ENCODE peak calls at places on chromosomes 16 and 17, in eight cellular contexts. One of them, this sample, is unnamed.

GRCh38 chr16:80580109-80580832 is 39.5 kb downstream of the DYNLRB2 start:
- DNase-seq in IMR-90: peak; percentile 45
- DNase-seq in lower lobe of right lung: no peak
- DNase-seq in breast epithelium: no peak
- DNase-seq in AG04450: no peak
- DNase-seq in WERI-Rb-1: no peak
- DNase-seq in OCI-LY7: no peak
- DNase-seq in neural progenitor cell: no peak
- DNase-seq in this sample: no peak

GRCh38 chr17:1590031-1590746 is 27.6 kb upstream of the PITPNA start:
- DNase-seq in neural progenitor cell: no peak
- DNase-seq in breast epithelium: no peak
- DNase-seq in IMR-90: peak; percentile 90
- DNase-seq in OCI-LY7: no peak
- DNase-seq in WERI-Rb-1: no peak
- DNase-seq in AG04450: peak; percentile 53
- DNase-seq in lower lobe of right lung: peak; percentile 55
- DNase-seq in this sample: no peak

GRCh38 chr17:43823350-43824084 is 9.4 kb downstream of the MPP3 start:
- DNase-seq in neural progenitor cell: no peak
- DNase-seq in OCI-LY7: no peak
- DNase-seq in breast epithelium: no peak
- DNase-seq in IMR-90: no peak
- DNase-seq in WERI-Rb-1: no peak
- DNase-seq in AG04450: no peak
- DNase-seq in lower lobe of right lung: peak; percentile 79
- DNase-seq in this sample: no peak

GRCh38 chr17:11682646-11683045 is 84.4 kb downstream of the DNAH9 start:
- DNase-seq in lower lobe of right lung: no peak
- DNase-seq in neural progenitor cell: no peak
- DNase-seq in IMR-90: no peak
- DNase-seq in WERI-Rb-1: no peak
- DNase-seq in AG04450: no peak
- DNase-seq in OCI-LY7: no peak
- DNase-seq in breast epithelium: no peak
- DNase-seq in this sample: no peak

GRCh38 chr17:77995146-77995852 is 36.8 kb downstream of the TNRC6C start:
- DNase-seq in OCI-LY7: no peak
- DNase-seq in neural progenitor cell: peak; percentile 16
- DNase-seq in AG04450: no peak
- DNase-seq in WERI-Rb-1: peak; percentile 33
- DNase-seq in IMR-90: no peak
- DNase-seq in breast epithelium: no peak
- DNase-seq in lower lobe of right lung: no peak
- DNase-seq in this sample: no peak

GRCh38 chr17:50169121-50169764 is 3.4 kb downstream of the SGCA start:
- DNase-seq in IMR-90: peak; percentile 74
- DNase-seq in AG04450: no peak
- DNase-seq in WERI-Rb-1: peak; percentile 83
- DNase-seq in neural progenitor cell: peak; percentile 87
- DNase-seq in OCI-LY7: peak; percentile 84
- DNase-seq in breast epithelium: no peak
- DNase-seq in lower lobe of right lung: peak; percentile 54
- DNase-seq in this sample: no peak

GRCh38 chr16:13919330-13919682 is 648 bp upstream of the ERCC4 start:
- DNase-seq in OCI-LY7: peak; percentile 59
- DNase-seq in lower lobe of right lung: no peak
- DNase-seq in AG04450: no peak
- DNase-seq in breast epithelium: no peak
- DNase-seq in WERI-Rb-1: peak; percentile 14
- DNase-seq in neural progenitor cell: peak; percentile 42
- DNase-seq in IMR-90: peak; percentile 45
- DNase-seq in this sample: no peak

GRCh38 chr16:57606847-57607501 is 21.5 kb upstream of the ADGRG1 start:
- DNase-seq in OCI-LY7: no peak
- DNase-seq in breast epithelium: no peak
- DNase-seq in neural progenitor cell: no peak
- DNase-seq in IMR-90: no peak
- DNase-seq in lower lobe of right lung: no peak
- DNase-seq in WERI-Rb-1: no peak
- DNase-seq in AG04450: no peak
- DNase-seq in this sample: no peak

GRCh38 chr17:57866723-57867122 is 16.9 kb upstream of the MRPS23 start:
- DNase-seq in OCI-LY7: no peak
- DNase-seq in AG04450: no peak
- DNase-seq in breast epithelium: no peak
- DNase-seq in neural progenitor cell: no peak
- DNase-seq in IMR-90: no peak
- DNase-seq in WERI-Rb-1: no peak
- DNase-seq in lower lobe of right lung: no peak
- DNase-seq in this sample: no peak

GRCh38 chr16:82050909-82051357 is 15.9 kb downstream of the HSD17B2 start:
- DNase-seq in AG04450: no peak
- DNase-seq in OCI-LY7: no peak
- DNase-seq in WERI-Rb-1: no peak
- DNase-seq in breast epithelium: no peak
- DNase-seq in neural progenitor cell: no peak
- DNase-seq in lower lobe of right lung: no peak
- DNase-seq in IMR-90: no peak
- DNase-seq in this sample: no peak

GRCh38 chr17:63647065-63647725 is 25.0 kb downstream of the MAP3K3 start:
- DNase-seq in neural progenitor cell: no peak
- DNase-seq in WERI-Rb-1: no peak
- DNase-seq in OCI-LY7: no peak
- DNase-seq in IMR-90: peak; percentile 82
- DNase-seq in breast epithelium: no peak
- DNase-seq in AG04450: peak; percentile 51
- DNase-seq in lower lobe of right lung: no peak
- DNase-seq in this sample: no peak

GRCh38 chr17:38620551-38621277 is 15.0 kb upstream of the SRCIN1 start:
- DNase-seq in AG04450: no peak
- DNase-seq in lower lobe of right lung: no peak
- DNase-seq in IMR-90: no peak
- DNase-seq in OCI-LY7: no peak
- DNase-seq in neural progenitor cell: no peak
- DNase-seq in breast epithelium: no peak
- DNase-seq in WERI-Rb-1: no peak
- DNase-seq in this sample: no peak

GRCh38 chr17:9684955-9685621 is 39.8 kb downstream of the USP43 start:
- DNase-seq in WERI-Rb-1: no peak
- DNase-seq in breast epithelium: no peak
- DNase-seq in lower lobe of right lung: no peak
- DNase-seq in OCI-LY7: no peak
- DNase-seq in neural progenitor cell: no peak
- DNase-seq in AG04450: no peak
- DNase-seq in IMR-90: no peak
- DNase-seq in this sample: no peak

GRCh38 chr16:83402969-83403368 is 404.8 kb upstream of the HSBP1 start:
- DNase-seq in OCI-LY7: no peak
- DNase-seq in neural progenitor cell: no peak
- DNase-seq in breast epithelium: no peak
- DNase-seq in AG04450: no peak
- DNase-seq in WERI-Rb-1: no peak
- DNase-seq in lower lobe of right lung: no peak
- DNase-seq in IMR-90: peak; percentile 54
- DNase-seq in this sample: no peak

GRCh38 chr17:14797021-14797420 is 468.1 kb downstream of the PMP22 start:
- DNase-seq in breast epithelium: no peak
- DNase-seq in IMR-90: no peak
- DNase-seq in WERI-Rb-1: no peak
- DNase-seq in OCI-LY7: no peak
- DNase-seq in AG04450: no peak
- DNase-seq in lower lobe of right lung: no peak
- DNase-seq in neural progenitor cell: no peak
- DNase-seq in this sample: no peak

GRCh38 chr16:29848420-29849297 is 14.4 kb downstream of the CDIPT start:
- DNase-seq in breast epithelium: peak; percentile 67
- DNase-seq in AG04450: no peak
- DNase-seq in WERI-Rb-1: peak; percentile 85
- DNase-seq in IMR-90: peak; percentile 63
- DNase-seq in lower lobe of right lung: peak; percentile 85
- DNase-seq in OCI-LY7: peak; percentile 83
- DNase-seq in neural progenitor cell: peak; percentile 76
- DNase-seq in this sample: no peak

GRCh38 chr16:2745961-2746360 is 6.5 kb upstream of the SRRM2 start:
- DNase-seq in WERI-Rb-1: no peak
- DNase-seq in IMR-90: no peak
- DNase-seq in breast epithelium: no peak
- DNase-seq in OCI-LY7: no peak
- DNase-seq in AG04450: no peak
- DNase-seq in lower lobe of right lung: peak; percentile 18
- DNase-seq in neural progenitor cell: no peak
- DNase-seq in this sample: peak; percentile 36

DNA sequence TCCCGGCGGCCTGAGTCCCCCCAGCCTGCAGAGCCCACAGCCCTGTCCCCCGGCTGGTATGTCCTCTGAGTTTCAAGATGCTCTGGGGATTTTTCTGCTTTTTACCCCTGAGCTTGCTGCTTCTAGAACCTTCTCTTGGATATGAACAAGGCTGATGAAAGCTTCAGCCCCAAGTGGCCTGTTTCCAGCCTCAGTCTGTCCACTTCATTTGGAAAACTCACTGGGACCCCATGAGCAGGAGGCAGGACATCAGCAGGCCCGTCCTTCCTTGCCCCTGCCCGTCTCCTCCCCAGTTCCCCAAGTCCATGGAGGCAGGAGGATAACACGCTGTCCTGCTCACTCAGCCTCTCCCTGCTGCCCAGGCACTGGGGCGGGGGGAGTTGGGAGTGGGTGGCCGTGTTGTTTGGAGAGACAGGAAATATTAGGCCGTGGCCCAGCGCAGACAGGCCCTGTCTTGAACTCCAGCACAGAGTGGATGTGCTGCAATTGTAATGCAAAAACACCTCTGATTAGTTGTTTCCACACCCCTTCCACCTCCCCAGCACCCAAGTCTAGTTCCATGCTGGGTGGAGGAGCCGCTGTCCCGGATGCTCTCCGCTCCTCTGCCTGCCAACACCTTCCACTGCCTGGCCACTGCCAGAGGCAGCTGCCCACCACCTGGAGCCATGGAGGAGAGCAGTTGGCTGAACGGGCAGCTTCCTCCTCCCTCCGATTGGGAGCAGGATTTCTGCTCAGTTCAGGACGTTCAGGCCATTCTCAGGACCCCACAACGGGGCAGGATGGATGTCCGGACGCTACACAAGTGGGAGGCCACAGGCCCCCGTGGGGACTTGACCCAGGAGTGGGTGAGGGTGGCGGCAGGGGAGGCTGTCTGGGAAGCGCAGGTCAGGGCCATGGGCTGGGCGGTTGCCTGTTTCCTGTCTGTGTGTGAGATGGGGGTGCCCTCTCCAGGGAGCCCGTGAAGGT is 216.9 kb upstream of the GSE1 start:
- DNase-seq in AG04450: no peak
- DNase-seq in breast epithelium: no peak
- DNase-seq in IMR-90: peak; percentile 24
- DNase-seq in lower lobe of right lung: peak; percentile 46
- DNase-seq in neural progenitor cell: no peak
- DNase-seq in OCI-LY7: no peak
- DNase-seq in WERI-Rb-1: peak; percentile 6
- DNase-seq in this sample: no peak
- H3K27ac ChIP-seq in AG04450: peak overlapping the region; percentile 85
- H3K27ac ChIP-seq in breast epithelium: peak overlapping the region; percentile 63
- H3K27ac ChIP-seq in IMR-90: peak overlapping the region; percentile 78
- H3K27ac ChIP-seq in lower lobe of right lung: peak overlapping the region; percentile 31
- H3K27ac ChIP-seq in neural progenitor cell: no peak overlapping the region
- H3K27ac ChIP-seq in OCI-LY7: no peak overlapping the region
- H3K27ac ChIP-seq in WERI-Rb-1: no peak overlapping the region
- H3K27ac ChIP-seq in this sample: no peak overlapping the region

GRCh38 chr17:73776978-73777567 is 132.8 kb upstream of the SDK2 start:
- DNase-seq in OCI-LY7: no peak
- DNase-seq in neural progenitor cell: no peak
- DNase-seq in WERI-Rb-1: no peak
- DNase-seq in lower lobe of right lung: no peak
- DNase-seq in breast epithelium: no peak
- DNase-seq in AG04450: no peak
- DNase-seq in IMR-90: no peak
- DNase-seq in this sample: no peak
- H3K27ac ChIP-seq in OCI-LY7: no peak overlapping the region
- H3K27ac ChIP-seq in neural progenitor cell: no peak overlapping the region
- H3K27ac ChIP-seq in WERI-Rb-1: no peak overlapping the region
- H3K27ac ChIP-seq in lower lobe of right lung: peak overlapping the region; percentile 60
- H3K27ac ChIP-seq in breast epithelium: no peak overlapping the region
- H3K27ac ChIP-seq in AG04450: no peak overlapping the region
- H3K27ac ChIP-seq in IMR-90: no peak overlapping the region
- H3K27ac ChIP-seq in this sample: no peak overlapping the region

GRCh38 chr16:1414532-1415265 is at the start of gene UNKL:
- DNase-seq in AG04450: peak; percentile 11
- DNase-seq in IMR-90: peak; percentile 43
- DNase-seq in WERI-Rb-1: peak; percentile 74
- DNase-seq in neural progenitor cell: peak; percentile 91
- DNase-seq in lower lobe of right lung: peak; percentile 89
- DNase-seq in OCI-LY7: peak; percentile 84
- DNase-seq in breast epithelium: no peak
- DNase-seq in this sample: peak; percentile 38

GRCh38 chr16:1416521-1416941 is 2.0 kb upstream of the UNKL start:
- DNase-seq in IMR-90: no peak
- DNase-seq in WERI-Rb-1: no peak
- DNase-seq in breast epithelium: no peak
- DNase-seq in OCI-LY7: no peak
- DNase-seq in neural progenitor cell: no peak
- DNase-seq in lower lobe of right lung: no peak
- DNase-seq in AG04450: no peak
- DNase-seq in this sample: no peak

GRCh38 chr16:1413684-1414531 is 596 bp downstream of the UNKL start:
- DNase-seq in WERI-Rb-1: peak; percentile 68
- DNase-seq in neural progenitor cell: peak; percentile 80
- DNase-seq in lower lobe of right lung: peak; percentile 79
- DNase-seq in AG04450: no peak
- DNase-seq in OCI-LY7: peak; percentile 81
- DNase-seq in breast epithelium: peak; percentile 65
- DNase-seq in IMR-90: peak; percentile 27
- DNase-seq in this sample: no peak

GRCh38 chr16:1408171-1408837 is 6.2 kb downstream of the UNKL start:
- DNase-seq in OCI-LY7: peak; percentile 92
- DNase-seq in breast epithelium: peak; percentile 95
- DNase-seq in AG04450: peak; percentile 62
- DNase-seq in IMR-90: peak; percentile 81
- DNase-seq in lower lobe of right lung: peak; percentile 94
- DNase-seq in neural progenitor cell: peak; percentile 97
- DNase-seq in WERI-Rb-1: peak; percentile 94
- DNase-seq in this sample: peak; percentile 92

GRCh38 chr16:1412847-1413246 is 1.7 kb downstream of the UNKL start:
- DNase-seq in IMR-90: no peak
- DNase-seq in breast epithelium: no peak
- DNase-seq in lower lobe of right lung: no peak
- DNase-seq in WERI-Rb-1: no peak
- DNase-seq in neural progenitor cell: no peak
- DNase-seq in OCI-LY7: no peak
- DNase-seq in AG04450: no peak
- DNase-seq in this sample: no peak
- H3K27ac ChIP-seq in IMR-90: no peak overlapping the region
- H3K27ac ChIP-seq in breast epithelium: no peak overlapping the region
- H3K27ac ChIP-seq in lower lobe of right lung: no peak overlapping the region
- H3K27ac ChIP-seq in WERI-Rb-1: no peak overlapping the region
- H3K27ac ChIP-seq in neural progenitor cell: no peak overlapping the region
- H3K27ac ChIP-seq in OCI-LY7: no peak overlapping the region
- H3K27ac ChIP-seq in AG04450: no peak overlapping the region
- H3K27ac ChIP-seq in this sample: no peak overlapping the region

DNA sequence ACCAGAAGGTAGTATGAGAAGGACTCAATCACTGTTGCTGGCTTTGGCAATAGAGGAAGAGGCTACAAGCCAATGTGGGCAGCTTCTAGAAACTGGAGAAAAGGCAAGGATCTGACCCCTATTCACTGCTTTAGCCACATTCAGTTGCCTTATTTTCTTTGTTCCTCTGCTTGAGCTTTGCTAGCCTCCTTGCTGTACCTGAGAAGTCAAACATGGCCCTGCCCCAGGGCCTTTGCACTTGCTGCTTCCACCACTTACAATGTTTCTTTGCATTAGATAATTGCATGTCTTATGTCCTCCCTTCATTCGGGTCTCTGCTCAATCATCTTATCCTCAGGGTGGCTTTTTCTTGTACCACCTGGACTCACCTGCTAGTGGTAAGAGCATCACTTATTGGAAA is 15.8 kb downstream of the HS3ST4 start:
- DNase-seq in IMR-90: no peak
- DNase-seq in neural progenitor cell: no peak
- DNase-seq in WERI-Rb-1: no peak
- DNase-seq in breast epithelium: no peak
- DNase-seq in OCI-LY7: no peak
- DNase-seq in lower lobe of right lung: no peak
- DNase-seq in AG04450: no peak
- DNase-seq in this sample: no peak
- H3K27ac ChIP-seq in IMR-90: no peak overlapping the region
- H3K27ac ChIP-seq in neural progenitor cell: no peak overlapping the region
- H3K27ac ChIP-seq in WERI-Rb-1: no peak overlapping the region
- H3K27ac ChIP-seq in breast epithelium: no peak overlapping the region
- H3K27ac ChIP-seq in OCI-LY7: no peak overlapping the region
- H3K27ac ChIP-seq in lower lobe of right lung: no peak overlapping the region
- H3K27ac ChIP-seq in AG04450: no peak overlapping the region
- H3K27ac ChIP-seq in this sample: no peak overlapping the region

This sample was measured in caudate nucleus.